ENCODE peak calls at places on chromosome X, in eight cellular contexts. Y is neuronal stem cell, N is endothelial cell of umbilical vein, H is AG04450, O is AG09309, F is astrocyte of the cerebellum, Q is Peyer's patch, R is keratinocyte. A is an unnamed sample.
A peak's percentile ranks its signal among the peaks of the same experiment; 100 is the strongest.

GRCh38 chrX:21996872-21997271 is 35.3 kb upstream of the PHEX start:
- DNase-seq in H (peak; percentile 37), N (peak; percentile 17), R (no peak), O (peak; percentile 2), Y (no peak), Q (no peak), F (no peak), A (peak; percentile 5)

GRCh38 chrX:88584283-88584682 is 162.7 kb upstream of the CPXCR1 start:
- DNase-seq in N (no peak), R (no peak), Y (no peak), F (no peak), O (no peak), Q (no peak), H (no peak), A (no peak)

GRCh38 chrX:124086411-124086810 is 124.9 kb downstream of the STAG2 start:
- DNase-seq in N (no peak), F (no peak), Q (no peak), Y (no peak), H (no peak), O (no peak), R (no peak), A (peak; percentile 3)

GRCh38 chrX:136193771-136194170 is 46.4 kb downstream of the FHL1 start:
- DNase-seq in N (no peak), H (no peak), O (no peak), Q (peak; percentile 70), F (no peak), Y (no peak), R (no peak), A (no peak)

GRCh38 chrX:152915541-152916241 is 17.8 kb downstream of the ZNF185 start:
- DNase-seq in R (no peak), H (no peak), N (peak; percentile 16), F (peak; percentile 29), Y (no peak), O (no peak), Q (no peak), A (peak; percentile 36)

GRCh38 chrX:155179343-155179997 is 36.8 kb upstream of the VBP1 start:
- DNase-seq in H (no peak), N (no peak), Q (no peak), F (no peak), O (no peak), R (no peak), Y (no peak), A (no peak)

GRCh38 chrX:144946696-144947095 is 300.6 kb upstream of the SPANXN1 start:
- DNase-seq in O (peak; percentile 29), N (no peak), R (no peak), Y (no peak), Q (no peak), F (no peak), H (no peak), A (no peak)

GRCh38 chrX:17758382-17758781 is 21.1 kb downstream of the SCML1 start:
- DNase-seq in Y (no peak), F (no peak), R (no peak), Q (no peak), H (no peak), O (no peak), N (no peak), A (no peak)

GRCh38 chrX:104173841-104174240 is 7.6 kb downstream of the FAM199X start:
- DNase-seq in Y (no peak), N (no peak), F (no peak), Q (no peak), H (no peak), R (no peak), O (no peak), A (no peak)

GRCh38 chrX:349702-350101 is 31.1 kb upstream of the GTPBP6 start:
- DNase-seq in F (no peak), O (no peak), H (no peak), R (no peak), N (no peak), Y (no peak), Q (no peak), A (no peak)

GRCh38 chrX:71171110-71171801 is 26.6 kb downstream of the NLGN3 start:
- DNase-seq in H (no peak), O (no peak), N (no peak), F (no peak), R (no peak), Q (no peak), Y (no peak), A (no peak)

GRCh38 chrX:139332441-139332840 is 198.1 kb upstream of the F9 start:
- DNase-seq in F (no peak), Q (no peak), Y (no peak), R (no peak), H (no peak), N (no peak), O (no peak), A (no peak)

GRCh38 chrX:110698696-110699095 is 96.9 kb downstream of the CHRDL1 start:
- DNase-seq in N (no peak), Y (no peak), R (no peak), Q (no peak), F (no peak), H (no peak), O (no peak), A (no peak)

GRCh38 chrX:57583477-57583876 is 8.3 kb upstream of the ZXDB start:
- DNase-seq in F (no peak), H (no peak), R (no peak), O (no peak), Q (no peak), N (no peak), Y (no peak), A (no peak)

GRCh38 chrX:103356023-103356798 is at the start of gene TCEAL9:
- DNase-seq in Q (peak; percentile 64), F (peak; percentile 57), Y (no peak), R (no peak), H (peak; percentile 51), N (peak; percentile 79), O (peak; percentile 21), A (peak; percentile 39)

GRCh38 chrX:40960041-40960440 is 125.2 kb upstream of the USP9X start:
- DNase-seq in Q (no peak), H (no peak), R (no peak), Y (no peak), O (no peak), N (no peak), F (no peak), A (no peak)

GRCh38 chrX:136304493-136304892 is 3.7 kb downstream of the ADGRG4 start:
- DNase-seq in R (no peak), O (no peak), Q (no peak), Y (no peak), H (no peak), N (no peak), F (no peak), A (no peak)

GRCh38 chrX:100643943-100644587 is at the start of gene SRPX2:
- DNase-seq in F (peak; percentile 65), Y (no peak), R (peak; percentile 42), N (peak; percentile 85), H (peak; percentile 74), Q (peak; percentile 64), O (peak; percentile 67), A (no peak)

GRCh38 chrX:56733459-56734046 is 4.5 kb downstream of the NBDY start:
- DNase-seq in R (no peak), N (peak; percentile 51), H (peak; percentile 3), Y (no peak), F (peak; percentile 13), O (no peak), Q (peak; percentile 92), A (peak; percentile 28)

GRCh38 chrX:24054182-24055042 is at the start of gene EIF2S3:
- DNase-seq in N (peak; percentile 95), O (peak; percentile 96), R (peak; percentile 75), Q (peak; percentile 95), H (peak; percentile 86), Y (peak; percentile 80), F (peak; percentile 96), A (peak; percentile 95)
- H3K4me3 ChIP-seq in N (peak within 1 kb of the TSS; percentile 49), O (peak within 1 kb of the TSS; percentile 100), R (no peak within 1 kb of the TSS), Q (peak within 1 kb of the TSS; percentile 81), H (no peak within 1 kb of the TSS), Y (peak within 1 kb of the TSS; percentile 37), F (peak within 1 kb of the TSS; percentile 60), A (no peak within 1 kb of the TSS)

GRCh38 chrX:150361070-150361776 is 1.9 kb upstream of the MAMLD1 start:
- DNase-seq in N (no peak), R (no peak), Y (no peak), Q (peak; percentile 53), F (no peak), H (no peak), O (no peak), A (no peak)
- H3K4me3 ChIP-seq in N (no peak overlapping the region), R (no peak overlapping the region), Y (no peak overlapping the region), Q (peak overlapping the region; percentile 51), F (peak overlapping the region; percentile 51), H (peak overlapping the region; percentile 74), O (peak overlapping the region; percentile 67), A (no peak overlapping the region)

GRCh38 chrX:11664211-11664888 is 1.4 kb downstream of the ARHGAP6 start:
- DNase-seq in O (no peak), N (no peak), Q (peak; percentile 43), H (no peak), Y (no peak), F (no peak), R (no peak), A (no peak)

GRCh38 chrX:11665144-11666040 is at the start of gene ARHGAP6:
- DNase-seq in F (no peak), Y (peak; percentile 36), R (no peak), Q (peak; percentile 45), O (no peak), N (peak; percentile 6), H (no peak), A (no peak)

GRCh38 chrX:11667286-11667685 is 1.6 kb upstream of the ARHGAP6 start:
- DNase-seq in F (no peak), O (no peak), H (no peak), R (no peak), Y (no peak), N (no peak), Q (no peak), A (no peak)

GRCh38 chrX:11663875-11664210 is 1.9 kb downstream of the ARHGAP6 start:
- DNase-seq in O (no peak), H (no peak), F (no peak), R (no peak), Y (no peak), N (no peak), Q (no peak), A (no peak)

DNA sequence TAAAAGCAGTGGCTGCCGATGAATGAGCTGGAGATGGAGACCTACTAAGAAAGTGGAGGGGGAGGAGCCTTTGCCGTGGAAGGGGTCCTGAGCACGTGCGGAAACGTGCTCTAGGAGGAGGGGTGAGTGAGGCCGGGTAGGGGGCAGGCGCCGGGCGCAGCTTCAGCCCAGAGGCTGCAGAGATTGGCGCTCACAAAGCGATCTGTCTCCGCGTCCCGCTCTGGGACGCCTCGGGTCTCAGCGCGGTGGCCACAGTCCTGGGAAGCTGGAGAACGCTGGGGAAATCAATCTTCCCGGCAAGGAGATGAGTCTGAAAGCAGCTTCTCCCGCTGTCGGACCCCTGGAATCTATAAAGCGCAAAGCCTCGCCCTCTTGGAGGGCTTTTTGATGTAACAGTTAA is 460 bp upstream of the ARHGAP6 start:
- DNase-seq in Y (peak; percentile 42), H (no peak), O (no peak), Q (no peak), N (no peak), F (no peak), R (no peak), A (no peak)
- H3K4me3 ChIP-seq in Y (peak overlapping the region; percentile 52), H (peak overlapping the region; percentile 45), O (peak overlapping the region; percentile 43), Q (no peak overlapping the region), N (no peak overlapping the region), F (peak overlapping the region; percentile 47), R (no peak overlapping the region), A (no peak overlapping the region)

DNA sequence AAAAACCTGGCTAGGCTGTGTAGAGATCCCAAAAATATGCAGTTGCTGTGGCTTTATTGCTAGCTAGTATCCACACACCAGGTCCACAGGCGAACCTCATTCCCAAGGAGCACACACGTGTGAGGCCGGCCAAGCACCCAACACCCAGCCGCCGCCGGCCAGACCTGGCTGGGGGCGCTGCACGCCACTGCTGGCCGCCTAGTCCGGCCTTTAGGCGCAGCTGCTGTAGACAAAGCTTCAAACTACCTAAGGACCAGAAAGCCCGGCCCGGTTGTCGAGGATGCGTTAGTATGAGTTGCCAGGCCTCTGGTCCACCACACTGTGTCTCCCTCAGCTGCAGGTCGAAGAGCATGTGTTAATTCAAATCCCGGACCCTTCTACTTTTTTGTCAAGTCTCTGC is 3.1 kb downstream of the POU3F4 start:
- DNase-seq in Y (no peak), F (no peak), R (no peak), O (no peak), N (no peak), H (no peak), Q (no peak), A (no peak)
- H3K4me3 ChIP-seq in Y (peak overlapping the region; percentile 74), F (peak overlapping the region; percentile 50), R (no peak overlapping the region), O (no peak overlapping the region), N (no peak overlapping the region), H (no peak overlapping the region), Q (no peak overlapping the region), A (no peak overlapping the region)

A was measured in Jurkat, Clone E6-1.